ENCODE peak calls at places on chromosome X, in eight cellular contexts. B is naive thymus-derived CD4-positive, alpha-beta T cell; O is stimulated activated CD4-positive, alpha-beta T cell treated with anti-CD3 and anti-CD28 coated beads, Interleukin-4, amount 100 ng/mL, for 4 hours; Z is tibial artery; C is left lung; S is NAMALWA; J is D341Med; X is activated CD4-positive, alpha-beta T cell treated with anti-CD3 and anti-CD28 coated beads, Interleukin-2, amount 50 U/mL, for 4 hours. A is an unnamed sample.

GRCh38 chrX:9148626-9149385 is 114.9 kb upstream of the FAM9B start:
- DNase-seq in X (no peak), Z (peak; percentile 64), C (no peak), S (no peak), O (no peak), J (no peak), B (no peak), A (no peak)

GRCh38 chrX:28701222-28701621 is 114.0 kb downstream of the IL1RAPL1 start:
- DNase-seq in O (no peak), X (no peak), J (no peak), C (no peak), S (no peak), B (no peak), Z (no peak), A (no peak)

GRCh38 chrX:51334276-51334675 is 1.7 kb downstream of the NUDT10 start:
- DNase-seq in C (no peak), Z (no peak), J (no peak), B (no peak), X (no peak), O (no peak), S (no peak), A (no peak)

GRCh38 chrX:9677098-9677739 is 88.4 kb downstream of the GPR143 start:
- DNase-seq in Z (no peak), S (peak; percentile 18), J (no peak), O (peak; percentile 1), B (no peak), X (no peak), C (no peak), A (no peak)

GRCh38 chrX:20743054-20743453 is 476.3 kb upstream of the RPS6KA3 start:
- DNase-seq in Z (no peak), B (no peak), S (no peak), O (no peak), C (no peak), X (no peak), J (no peak), A (no peak)

GRCh38 chrX:105464611-105465010 is 244.1 kb upstream of the TEX13A start:
- DNase-seq in J (no peak), O (no peak), S (no peak), X (no peak), Z (no peak), B (no peak), C (no peak), A (no peak)

GRCh38 chrX:65750674-65751469 is 83.4 kb downstream of the MSN start:
- DNase-seq in O (no peak), C (no peak), X (peak; percentile 4), Z (no peak), B (peak; percentile 32), J (no peak), S (no peak), A (no peak)

GRCh38 chrX:117839544-117839943 is 277.1 kb downstream of the KLHL13 start:
- DNase-seq in S (peak; percentile 14), B (no peak), J (no peak), X (no peak), C (no peak), Z (no peak), O (no peak), A (no peak)

GRCh38 chrX:108313662-108314061 is 124.6 kb downstream of the COL4A6 start:
- DNase-seq in C (no peak), S (no peak), J (no peak), Z (no peak), B (no peak), X (no peak), O (no peak), A (no peak)

GRCh38 chrX:47373198-47373597 is 2.8 kb downstream of the ZNF157 start:
- DNase-seq in B (no peak), O (no peak), Z (no peak), X (no peak), S (no peak), J (no peak), C (no peak), A (no peak)

GRCh38 chrX:50183891-50184290 is 16.9 kb downstream of the AKAP4 start:
- DNase-seq in Z (no peak), O (no peak), S (no peak), B (no peak), X (no peak), C (no peak), J (no peak), A (no peak)

GRCh38 chrX:12825801-12826200 is 34.6 kb downstream of the PRPS2 start:
- DNase-seq in B (no peak), C (no peak), Z (no peak), X (no peak), S (no peak), J (no peak), O (no peak), A (no peak)

GRCh38 chrX:53071604-53072417 is 10.4 kb upstream of the TSPYL2 start:
- DNase-seq in C (no peak), O (peak; percentile 42), J (peak; percentile 66), X (peak; percentile 52), Z (peak; percentile 88), B (peak; percentile 77), S (peak; percentile 90), A (peak; percentile 63)

GRCh38 chrX:15998350-15998749 is 125.0 kb upstream of the GRPR start:
- DNase-seq in C (no peak), S (no peak), X (no peak), B (no peak), O (no peak), Z (no peak), J (no peak), A (no peak)

GRCh38 chrX:110317079-110317819 is 636 bp downstream of the AMMECR1 start:
- DNase-seq in J (peak; percentile 53), Z (peak; percentile 51), S (peak; percentile 36), C (peak; percentile 41), O (peak; percentile 22), X (peak; percentile 3), B (peak; percentile 28), A (peak; percentile 87)

GRCh38 chrX:118772051-118772450 is 44.6 kb downstream of the IL13RA1 start:
- DNase-seq in J (no peak), S (no peak), C (no peak), X (no peak), Z (no peak), O (no peak), B (no peak), A (no peak)

GRCh38 chrX:134236690-134237362 is at the start of gene CCDC160:
- DNase-seq in X (no peak), J (peak; percentile 51), S (no peak), O (peak; percentile 10), Z (no peak), B (no peak), C (peak; percentile 46), A (no peak)

GRCh38 chrX:68947882-68948605 is 119.2 kb downstream of the EFNB1 start:
- DNase-seq in S (no peak), O (no peak), J (no peak), Z (no peak), X (no peak), C (no peak), B (no peak), A (no peak)

GRCh38 chrX:69556094-69557011 is 52.2 kb downstream of the NALF2 start:
- DNase-seq in B (no peak), C (no peak), X (no peak), S (no peak), O (no peak), J (no peak), Z (no peak), A (no peak)

GRCh38 chrX:38882894-38883620 is 81.8 kb downstream of the MID1IP1 start:
- DNase-seq in Z (no peak), X (no peak), O (no peak), J (no peak), B (no peak), S (peak; percentile 48), C (peak; percentile 37), A (no peak)

GRCh38 chrX:84717344-84717743 is 215.1 kb upstream of the HDX start:
- DNase-seq in S (no peak), O (no peak), B (no peak), X (no peak), C (no peak), J (no peak), Z (no peak), A (no peak)